ENCODE peak calls at places on chromosomes 1 and 21, in five cellular contexts. R, V, M, K and Z are unnamed samples.

GRCh38 chr1:184557423-184558347 is 170.9 kb downstream of the C1orf21 start:
- DNase-seq in R (no peak), V (no peak), K (no peak), M (no peak), Z (no peak)

GRCh38 chr1:87149166-87150065 is 179.3 kb upstream of the LMO4 start:
- DNase-seq in V (no peak), R (no peak), M (no peak), K (no peak), Z (no peak)

GRCh38 chr1:24364605-24364974 is 45.4 kb downstream of the GRHL3 start:
- DNase-seq in M (no peak), K (no peak), R (no peak), V (no peak), Z (no peak)

GRCh38 chr1:205925730-205926129 is 17.5 kb downstream of the SLC26A9 start:
- DNase-seq in R (peak), K (no peak), V (no peak), M (no peak), Z (no peak)

GRCh38 chr1:23555949-23556640 is 3.2 kb downstream of the ID3 start:
- DNase-seq in V (no peak), R (peak), M (no peak), K (peak), Z (peak)

GRCh38 chr1:167563579-167564246 is 10.2 kb upstream of the CREG1 start:
- DNase-seq in K (no peak), R (no peak), V (peak), M (no peak), Z (no peak)

GRCh38 chr1:6743189-6744101 is 41.8 kb upstream of the CAMTA1 start:
- DNase-seq in R (peak), K (no peak), V (no peak), M (peak), Z (peak)

GRCh38 chr1:117793396-117793795 is 136.0 kb downstream of the GDAP2 start:
- DNase-seq in K (no peak), R (no peak), M (no peak), V (no peak), Z (no peak)

GRCh38 chr1:7984826-7985225 is 23.3 kb downstream of the PARK7 start:
- DNase-seq in V (no peak), K (no peak), R (no peak), M (no peak), Z (no peak)

GRCh38 chr1:76868916-76869315 is 1.6 kb downstream of the ST6GALNAC5 start:
- DNase-seq in K (no peak), V (no peak), R (no peak), M (no peak), Z (peak)

GRCh38 chr1:157141212-157141855 is 3.1 kb upstream of the ETV3 start:
- DNase-seq in M (no peak), K (no peak), R (no peak), V (no peak), Z (no peak)

GRCh38 chr1:210189426-210189825 is 43.2 kb upstream of the SERTAD4 start:
- DNase-seq in M (no peak), R (no peak), V (no peak), K (no peak), Z (no peak)

GRCh38 chr21:37372127-37372731 is 5.7 kb downstream of the DYRK1A start:
- DNase-seq in M (no peak), V (no peak), R (no peak), K (no peak), Z (no peak)

GRCh38 chr21:45264919-45265515 is 22.7 kb downstream of the POFUT2 start:
- DNase-seq in R (no peak), K (no peak), M (no peak), V (no peak), Z (no peak)

GRCh38 chr1:56799605-56800398 is 19.4 kb downstream of the FYB2 start:
- DNase-seq in M (no peak), V (no peak), R (no peak), K (no peak), Z (no peak)

GRCh38 chr1:219339466-219339865 is 165.8 kb downstream of the LYPLAL1 start:
- DNase-seq in V (no peak), R (no peak), K (no peak), M (no peak), Z (no peak)

GRCh38 chr1:217315346-217315745 is 315.5 kb downstream of the GPATCH2 start:
- DNase-seq in K (no peak), M (no peak), R (no peak), V (no peak), Z (no peak)

GRCh38 chr1:43225168-43225567 is 44.6 kb upstream of the TMEM125 start:
- DNase-seq in R (no peak), K (no peak), M (no peak), V (peak), Z (no peak)

GRCh38 chr1:156657161-156657970 is 15.4 kb downstream of the BCAN start:
- DNase-seq in K (no peak), R (peak), M (no peak), V (peak), Z (peak)

GRCh38 chr1:185843971-185844370 is 109.8 kb downstream of the HMCN1 start:
- DNase-seq in V (no peak), R (no peak), K (no peak), M (no peak), Z (no peak)

GRCh38 chr1:46587072-46587471 is 17.0 kb downstream of the MKNK1 start:
- DNase-seq in K (no peak), M (no peak), R (no peak), V (no peak), Z (no peak)
- TF ChIP-seq ESRRA in K (no peak), M (no peak), R (no peak), V (no peak), Z (no peak)

GRCh38 chr1:41495171-41495948 is 10.9 kb upstream of the EDN2 start:
- DNase-seq in M (no peak), K (peak), V (peak), R (peak), Z (peak)
- TF ChIP-seq CTCF in M (peak), K (no peak), V (peak), R (no peak), Z (no peak)

GRCh38 chr21:24456358-24456757 is 1150.9 kb downstream of the MRPL39 start:
- DNase-seq in V (no peak), R (no peak), K (no peak), M (no peak), Z (no peak)
- TF ChIP-seq ESRRA in V (no peak), R (no peak), K (no peak), M (no peak), Z (no peak)

DNA sequence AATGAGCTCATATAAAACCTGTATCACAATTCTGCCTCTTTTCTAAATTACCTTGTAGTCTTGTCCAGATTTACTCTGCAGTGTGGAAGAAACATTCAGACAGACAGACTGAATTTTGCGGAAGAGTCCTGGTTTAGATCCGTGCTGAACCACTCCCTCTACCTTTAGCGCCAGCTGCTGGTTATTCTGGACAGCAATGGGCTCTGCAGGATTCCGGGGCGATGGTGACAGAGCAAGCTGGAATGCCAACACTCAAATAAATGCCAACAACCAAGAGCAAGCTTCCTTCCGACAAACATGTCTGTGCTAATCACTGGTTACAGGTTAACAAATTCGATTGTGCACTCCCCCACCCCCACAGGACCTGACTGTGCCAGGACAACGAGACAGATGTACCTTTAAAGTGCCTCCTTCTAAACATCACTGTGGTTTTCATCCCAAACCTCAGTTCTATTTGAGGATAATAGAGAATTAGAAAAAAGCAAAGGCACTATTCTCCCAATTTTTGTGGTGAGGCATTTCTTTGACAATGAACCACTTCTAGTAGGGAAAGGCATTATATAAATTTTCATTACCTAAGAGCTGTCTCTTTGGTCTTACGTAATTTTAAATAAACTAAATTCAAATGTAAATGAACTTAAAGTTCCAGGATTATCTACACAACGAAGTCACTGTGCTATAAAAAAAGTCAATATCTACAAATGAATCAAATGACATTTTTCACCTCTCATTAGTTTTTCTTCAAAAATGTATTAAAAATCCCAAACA is 90.4 kb downstream of the INTS7 start:
- DNase-seq in K (peak), M (no peak), V (no peak), R (peak), Z (peak)
- TF ChIP-seq CTCF in K (peak), M (no peak), V (peak), R (peak), Z (no peak)

GRCh38 chr1:168665975-168666374 is 63.0 kb downstream of the DPT start:
- DNase-seq in V (no peak), M (no peak), K (no peak), R (no peak), Z (no peak)

DNA sequence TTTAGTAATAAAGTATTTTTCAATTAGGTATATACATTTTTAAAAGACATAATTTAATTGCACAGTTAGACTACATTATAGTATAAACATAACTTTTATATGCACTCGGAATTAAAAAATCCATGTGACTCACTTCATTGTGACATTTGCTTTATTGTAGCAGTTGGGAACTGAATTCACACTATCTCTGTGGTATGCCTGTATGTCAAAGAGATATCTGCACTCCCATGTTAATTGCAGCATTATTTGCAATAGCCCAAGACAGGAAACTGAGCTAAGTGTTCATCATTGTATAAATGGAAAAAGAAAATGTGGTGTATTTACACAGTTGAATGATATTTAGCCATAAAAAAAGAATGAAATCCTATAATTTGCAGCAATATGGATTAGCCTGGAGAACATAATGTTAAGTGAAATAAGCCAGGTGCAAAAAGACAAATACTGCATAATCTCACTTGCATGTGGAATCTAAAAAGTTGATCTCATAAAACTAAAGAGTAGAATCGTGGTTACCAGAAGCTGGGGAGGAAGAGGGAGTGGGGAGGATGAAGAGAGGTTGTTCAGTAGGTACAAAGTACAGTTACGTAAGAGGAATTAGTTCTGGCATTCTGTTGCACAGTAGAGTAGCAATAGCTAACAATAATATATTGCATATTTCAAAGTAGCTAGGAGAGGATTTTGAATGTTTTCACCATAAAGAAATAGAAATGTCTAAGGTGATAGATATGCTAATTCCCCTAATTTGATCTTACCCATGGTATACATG is 64.8 kb downstream of the DPT start:
- DNase-seq in R (no peak), V (no peak), K (peak), M (no peak), Z (no peak)
- TF ChIP-seq ESRRA in R (no peak), V (no peak), K (no peak), M (no peak), Z (no peak)